ENCODE peak calls at places on chromosome 10, in nine cellular contexts. B is pancreas, A is omental fat pad, S is right lobe of liver, J is MM.1S, R is glutamatergic neuron, W is thoracic aorta, N is gastrocnemius medialis, K is retinal pigment epithelial cell. E is an unnamed sample.
A peak's percentile ranks its signal among the peaks of the same experiment; 100 is the strongest.

GRCh38 chr10:120688928-120689327 is 162.2 kb upstream of the WDR11 start:
- DNase-seq in B (no peak), J (no peak), R (no peak), A (no peak), W (no peak), N (no peak), S (no peak), K (no peak), E (no peak)

GRCh38 chr10:30885423-30885822 is 146.2 kb downstream of the ZNF438 start:
- DNase-seq in S (no peak), J (no peak), A (no peak), N (no peak), W (no peak), R (no peak), B (no peak), K (no peak), E (no peak)

GRCh38 chr10:108244443-108245228 is 1080.1 kb upstream of the SORCS1 start:
- DNase-seq in N (no peak), J (no peak), S (no peak), A (no peak), R (no peak), B (no peak), K (no peak), W (no peak), E (no peak)

GRCh38 chr10:26987851-26988250 is 112.4 kb downstream of the ANKRD26 start:
- DNase-seq in B (no peak), J (no peak), K (no peak), N (no peak), R (no peak), W (no peak), S (no peak), A (no peak), E (no peak)

GRCh38 chr10:94521276-94522250 is 24.0 kb upstream of the HELLS start:
- DNase-seq in K (no peak), W (no peak), R (no peak), J (no peak), S (no peak), N (no peak), B (no peak), A (no peak), E (no peak)

GRCh38 chr10:122510326-122510725 is 49.0 kb downstream of the HTRA1 start:
- DNase-seq in R (no peak), S (no peak), J (no peak), B (no peak), A (no peak), W (no peak), K (peak; percentile 15), N (no peak), E (no peak)

GRCh38 chr10:97575101-97575668 is 2.6 kb downstream of the ANKRD2 start:
- DNase-seq in K (no peak), W (no peak), A (no peak), B (no peak), S (no peak), N (no peak), R (no peak), J (no peak), E (no peak)

GRCh38 chr10:5723692-5724091 is 39.1 kb downstream of the TASOR2 start:
- DNase-seq in S (no peak), B (no peak), J (peak; percentile 73), A (no peak), W (no peak), N (no peak), R (no peak), K (no peak), E (no peak)

GRCh38 chr10:50927522-50928189 is 42.2 kb upstream of the A1CF start:
- DNase-seq in A (no peak), K (no peak), B (no peak), W (no peak), N (no peak), J (no peak), S (no peak), R (no peak), E (no peak)

GRCh38 chr10:80702143-80702542 is 164.4 kb downstream of the SH2D4B start:
- DNase-seq in A (no peak), S (no peak), B (no peak), W (no peak), R (no peak), J (no peak), N (no peak), K (no peak), E (no peak)

GRCh38 chr10:86074294-86074693 is 292.3 kb downstream of the GRID1 start:
- DNase-seq in K (no peak), S (no peak), W (no peak), J (no peak), N (no peak), A (no peak), R (no peak), B (no peak), E (no peak)

GRCh38 chr10:117398014-117398413 is 22.8 kb upstream of the PDZD8 start:
- DNase-seq in R (no peak), N (no peak), A (no peak), S (no peak), J (no peak), W (no peak), K (no peak), B (no peak), E (no peak)

DNA sequence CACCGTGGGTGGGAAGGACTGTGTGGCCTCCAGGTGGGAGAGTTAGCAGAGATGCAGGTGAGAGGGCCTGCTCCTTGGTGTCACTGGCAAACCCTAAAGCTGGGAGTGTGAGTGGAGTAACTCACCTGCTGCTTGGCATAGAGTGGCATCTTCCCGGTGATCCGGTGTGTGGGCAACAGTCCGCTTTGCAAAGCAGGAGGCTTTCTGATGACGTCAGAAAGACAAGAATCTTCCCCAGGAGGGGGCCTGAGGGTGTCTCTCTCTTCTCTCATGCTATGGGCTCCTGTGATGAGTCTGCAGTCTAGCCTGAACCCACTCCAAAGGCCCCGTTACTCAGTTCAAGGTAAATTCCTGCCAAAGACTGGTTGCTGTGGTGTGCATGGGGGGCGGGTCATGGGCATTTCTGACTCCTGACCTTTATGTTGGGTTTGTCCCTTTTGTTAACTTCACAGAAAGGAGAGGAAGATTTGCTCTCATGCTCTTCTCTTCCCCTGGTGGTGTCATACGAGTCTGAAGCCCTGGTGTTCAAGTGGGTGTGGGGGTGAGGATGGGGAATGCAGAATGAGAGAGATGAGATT is 187.9 kb downstream of the GATA3 start:
- DNase-seq in R (no peak), A (no peak), K (no peak), J (no peak), W (no peak), S (no peak), N (no peak), B (no peak), E (no peak)
- TF ChIP-seq CTCF in R (no peak), A (no peak), K (no peak), J (no peak), W (no peak), S (no peak), N (no peak), B (no peak), E (no peak)

DNA sequence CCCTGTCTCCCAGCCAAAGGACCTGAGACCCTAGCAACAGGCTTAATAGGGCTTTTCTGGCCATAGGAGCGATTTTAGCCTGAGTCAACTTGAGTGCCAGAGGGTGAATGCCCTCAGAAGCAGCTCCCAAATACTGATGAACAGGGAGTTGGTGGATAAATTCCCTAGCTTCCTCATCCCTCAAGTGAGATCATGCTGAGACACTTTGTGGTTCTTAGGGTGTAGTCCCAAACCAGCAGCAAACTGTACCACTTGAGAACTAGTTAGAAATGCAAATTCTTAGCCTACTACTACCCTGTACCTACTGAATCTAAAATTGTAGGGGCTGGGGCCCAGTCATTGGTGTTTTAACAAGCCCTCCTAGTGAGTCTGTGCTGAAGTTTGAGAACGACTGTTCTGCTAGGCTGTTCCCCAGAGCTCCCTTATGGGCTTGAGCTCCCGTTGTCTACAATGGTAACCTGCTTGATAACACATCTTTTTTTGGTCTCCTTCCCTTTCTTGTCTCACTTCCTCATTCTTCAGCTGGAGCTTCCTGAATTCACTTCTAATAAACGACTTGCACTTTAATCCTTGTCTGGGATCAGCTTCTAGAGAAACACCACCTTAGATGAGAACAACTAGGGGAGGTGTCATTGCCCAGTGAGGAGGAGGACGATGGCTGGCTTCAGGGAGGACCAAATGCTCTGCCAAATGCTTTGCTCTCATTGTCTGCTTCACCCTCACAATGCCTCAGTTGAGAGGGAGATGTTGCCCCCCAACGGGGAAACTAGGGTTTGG is 18.2 kb upstream of the CDH23 start:
- DNase-seq in N (no peak), A (no peak), J (no peak), K (no peak), S (no peak), W (no peak), B (no peak), R (no peak), E (no peak)
- TF ChIP-seq CTCF in N (no peak), A (no peak), J (no peak), K (no peak), S (no peak), W (no peak), B (no peak), R (no peak), E (no peak)

DNA sequence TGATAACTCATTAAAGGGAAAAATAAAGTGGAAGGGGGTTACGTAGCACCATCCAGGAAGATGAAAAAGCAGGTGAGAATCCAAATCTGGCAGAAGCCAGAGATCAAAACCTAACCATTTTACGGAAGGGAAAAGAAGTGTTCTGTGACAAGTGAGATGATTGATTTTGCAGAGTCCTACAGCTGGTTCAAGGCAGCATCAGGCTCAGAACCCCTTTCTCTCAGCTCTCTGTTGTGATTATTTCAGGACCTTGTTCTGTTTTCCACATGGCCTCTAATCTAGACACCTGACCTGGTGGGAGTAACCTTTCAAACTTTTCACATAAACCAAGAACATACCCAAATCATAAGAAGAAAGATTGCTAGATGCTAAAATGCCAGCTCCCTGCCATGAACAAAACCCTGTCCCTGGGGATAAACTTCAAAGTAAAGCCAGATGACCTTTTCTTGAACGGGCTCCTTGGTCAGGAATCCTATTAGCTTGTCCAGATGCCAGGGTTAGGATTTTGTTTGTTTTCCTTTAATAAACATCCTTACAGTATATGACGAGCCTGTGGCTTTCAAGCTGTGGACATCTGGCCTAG is 5.9 kb downstream of the DUSP5 start:
- DNase-seq in A (no peak), R (no peak), J (no peak), S (no peak), B (no peak), W (no peak), N (no peak), K (no peak), E (no peak)
- TF ChIP-seq CTCF in A (no peak), R (no peak), J (no peak), S (no peak), B (no peak), W (no peak), N (no peak), K (no peak), E (no peak)

GRCh38 chr10:132804785-132805426 is 19.0 kb upstream of the NKX6-2 start:
- DNase-seq in A (no peak), S (no peak), R (peak; percentile 28), W (no peak), K (no peak), B (no peak), N (no peak), J (no peak), E (no peak)

GRCh38 chr10:132805599-132805998 is 19.7 kb upstream of the NKX6-2 start:
- DNase-seq in K (no peak), W (no peak), A (no peak), N (no peak), R (peak; percentile 15), S (no peak), J (no peak), B (no peak), E (peak; percentile 20)

GRCh38 chr10:132803595-132804210 is 17.8 kb upstream of the NKX6-2 start:
- DNase-seq in B (no peak), J (no peak), A (no peak), S (no peak), R (peak; percentile 21), K (no peak), W (no peak), N (no peak), E (no peak)

GRCh38 chr10:132802048-132802447 is 16.1 kb upstream of the NKX6-2 start:
- DNase-seq in A (no peak), N (no peak), R (no peak), K (no peak), B (no peak), W (no peak), J (no peak), S (no peak), E (no peak)

GRCh38 chr10:132802694-132803320 is 16.9 kb upstream of the NKX6-2 start:
- DNase-seq in K (no peak), N (no peak), A (no peak), R (no peak), J (no peak), S (no peak), W (no peak), B (no peak), E (no peak)
- TF ChIP-seq CTCF in K (no peak), N (no peak), A (no peak), R (no peak), J (no peak), S (no peak), W (no peak), B (no peak), E (no peak)

E was measured in mesothelial cell of epicardium.